ENCODE peak calls at places on chromosomes 11 and 22, in four cellular contexts. D, J, Z and Y are unnamed samples.

GRCh38 chr22:19386248-19386647 is 45.3 kb downstream of the HIRA start:
- DNase-seq in D (no peak), J (no peak), Z (no peak), Y (no peak)

GRCh38 chr11:99531468-99531867 is 510.7 kb downstream of the CNTN5 start:
- DNase-seq in D (no peak), J (no peak), Z (no peak), Y (no peak)

GRCh38 chr11:26849009-26849408 is 127.1 kb upstream of the SLC5A12 start:
- DNase-seq in D (no peak), J (no peak), Z (no peak), Y (no peak)

GRCh38 chr11:134340354-134340964 is 8.7 kb downstream of the GLB1L2 start:
- DNase-seq in D (no peak), J (no peak), Z (no peak), Y (no peak)

GRCh38 chr22:41401781-41402648 is 20.3 kb downstream of the TEF start:
- DNase-seq in D (peak; percentile 90), J (peak; percentile 81), Z (no peak), Y (no peak)

GRCh38 chr11:35584321-35584720 is 33.9 kb upstream of the FJX1 start:
- DNase-seq in D (peak; percentile 83), J (no peak), Z (no peak), Y (no peak)

GRCh38 chr11:27613670-27613950 is 86.6 kb downstream of the BDNF start:
- DNase-seq in D (peak; percentile 15), J (no peak), Z (no peak), Y (no peak)

GRCh38 chr11:11148104-11148509 is 204.9 kb downstream of the CSNK2A3 start:
- DNase-seq in D (peak; percentile 85), J (no peak), Z (no peak), Y (peak; percentile 38)

GRCh38 chr11:124961972-124962609 is 8.1 kb downstream of the CCDC15 start:
- DNase-seq in D (peak; percentile 90), J (peak; percentile 60), Z (peak; percentile 24), Y (peak; percentile 76)

GRCh38 chr11:72328366-72329224 is 84.6 kb upstream of the PHOX2A start:
- DNase-seq in D (peak; percentile 46), J (no peak), Z (no peak), Y (no peak)

GRCh38 chr22:21940521-21940920 is 12.1 kb downstream of the PPM1F start:
- DNase-seq in D (no peak), J (no peak), Z (no peak), Y (no peak)

GRCh38 chr11:72338741-72339140 is 94.8 kb upstream of the PHOX2A start:
- DNase-seq in D (peak; percentile 3), J (no peak), Z (no peak), Y (no peak)

GRCh38 chr11:44140805-44141204 is 45.3 kb downstream of the EXT2 start:
- DNase-seq in D (no peak), J (no peak), Z (no peak), Y (no peak)

GRCh38 chr11:61028135-61028729 is 56.8 kb downstream of the CD6 start:
- DNase-seq in D (no peak), J (no peak), Z (peak; percentile 43), Y (peak; percentile 81)

GRCh38 chr11:61636676-61637075 is 43.5 kb upstream of the DAGLA start:
- DNase-seq in D (no peak), J (no peak), Z (no peak), Y (no peak)

GRCh38 chr11:32033067-32033466 is 57.8 kb upstream of the RCN1 start:
- DNase-seq in D (no peak), J (no peak), Z (no peak), Y (peak; percentile 33)

GRCh38 chr11:123308077-123308476 is 113.0 kb upstream of the CLMP start:
- DNase-seq in D (peak; percentile 68), J (peak; percentile 62), Z (no peak), Y (peak; percentile 38)

GRCh38 chr22:26259510-26259909 is 90.2 kb downstream of the SEZ6L start:
- DNase-seq in D (no peak), J (no peak), Z (peak; percentile 70), Y (peak; percentile 32)

GRCh38 chr22:24953294-24954113 is 988 bp downstream of the KIAA1671 start:
- DNase-seq in D (no peak), J (peak; percentile 76), Z (no peak), Y (no peak)

GRCh38 chr11:71114124-71114851 is 138.1 kb downstream of the SHANK2 start:
- DNase-seq in D (no peak), J (no peak), Z (no peak), Y (peak; percentile 37)

GRCh38 chr11:63667993-63668392 is 3.2 kb downstream of the ATL3 start:
- DNase-seq in D (peak; percentile 96), J (no peak), Z (no peak), Y (no peak)

GRCh38 chr11:2690596-2691354 is 9.0 kb downstream of the KCNQ1OT1 start:
- DNase-seq in D (no peak), J (no peak), Z (no peak), Y (no peak)

GRCh38 chr11:121553806-121554205 is 101.0 kb upstream of the SORL1-AS1 start:
- DNase-seq in D (no peak), J (no peak), Z (no peak), Y (no peak)

GRCh38 chr22:29069476-29069875 is 3.4 kb upstream of the KREMEN1 start:
- DNase-seq in D (no peak), J (no peak), Z (no peak), Y (no peak)

GRCh38 chr22:31630331-31631329 is 31.4 kb downstream of the PISD start:
- DNase-seq in D (peak; percentile 72), J (peak; percentile 93), Z (peak; percentile 93), Y (peak; percentile 90)

GRCh38 chr11:35389112-35389511 is 30.2 kb downstream of the SLC1A2 start:
- DNase-seq in D (no peak), J (no peak), Z (no peak), Y (no peak)

GRCh38 chr22:17303840-17304779 is 65.2 kb upstream of the CECR2 start:
- DNase-seq in D (no peak), J (no peak), Z (peak; percentile 53), Y (peak; percentile 82)

GRCh38 chr22:41762980-41763779 is 37.3 kb upstream of the CCDC134 start:
- DNase-seq in D (peak; percentile 11), J (no peak), Z (peak; percentile 39), Y (peak; percentile 84)

GRCh38 chr22:36383110-36383581 is 4.6 kb downstream of the MYH9 start:
- DNase-seq in D (peak; percentile 77), J (no peak), Z (peak; percentile 29), Y (peak; percentile 95)

GRCh38 chr11:77510095-77510494 is 36.2 kb upstream of the PAK1 start:
- DNase-seq in D (no peak), J (no peak), Z (no peak), Y (no peak)

GRCh38 chr11:77515063-77515462 is 41.2 kb upstream of the PAK1 start:
- DNase-seq in D (no peak), J (peak; percentile 51), Z (no peak), Y (no peak)

GRCh38 chr11:77508031-77508430 is 34.1 kb upstream of the PAK1 start:
- DNase-seq in D (no peak), J (no peak), Z (no peak), Y (no peak)

GRCh38 chr11:77515483-77515882 is 41.6 kb upstream of the PAK1 start:
- DNase-seq in D (no peak), J (no peak), Z (no peak), Y (no peak)

DNA sequence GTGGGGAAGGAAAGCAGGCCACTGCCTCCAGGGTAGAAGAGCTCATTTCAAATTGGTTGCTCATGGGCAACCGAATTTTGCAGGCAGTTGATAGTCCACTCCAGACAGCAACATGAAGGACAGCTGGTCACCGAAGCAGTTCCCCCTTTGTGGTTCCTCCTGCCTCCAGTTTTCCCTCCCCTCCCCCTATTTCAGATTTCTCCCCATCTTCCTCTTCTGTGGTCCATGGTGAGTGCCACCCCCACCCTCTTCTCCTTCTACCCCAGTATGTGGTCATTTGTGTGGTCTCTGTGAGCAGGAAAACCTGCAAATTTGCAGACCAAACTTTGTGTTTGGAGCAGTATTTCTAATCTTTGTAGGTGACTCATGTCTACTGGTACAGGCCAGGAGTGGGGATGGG is 38.2 kb upstream of the PAK1 start:
- DNase-seq in D (no peak), J (no peak), Z (no peak), Y (no peak)
- TF ChIP-seq CTCF in D (no peak), J (no peak), Z (no peak), Y (no peak)

DNA sequence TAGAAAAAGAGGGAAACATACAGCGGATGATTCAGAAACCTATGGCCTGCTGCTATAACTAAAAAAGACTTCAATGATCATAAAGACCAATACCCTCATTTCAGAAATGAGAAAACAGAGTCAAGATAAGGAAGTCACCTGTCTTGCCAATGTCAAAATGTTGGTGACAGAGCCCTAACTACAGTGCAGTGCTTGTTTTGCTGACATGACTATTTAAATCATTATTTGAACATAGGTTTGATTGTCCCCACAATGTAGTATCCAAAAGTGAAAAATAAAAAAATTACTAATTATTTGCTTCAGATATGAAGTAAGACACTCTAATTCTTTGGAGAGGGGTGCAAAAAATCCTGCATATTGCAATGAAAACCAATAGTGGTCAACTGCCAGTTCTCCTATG is 115.7 kb downstream of the SOX6 start:
- DNase-seq in D (no peak), J (no peak), Z (no peak), Y (no peak)
- H3K4me3 ChIP-seq in D (no peak overlapping the region), J (no peak overlapping the region), Z (no peak overlapping the region), Y (no peak overlapping the region)

DNA sequence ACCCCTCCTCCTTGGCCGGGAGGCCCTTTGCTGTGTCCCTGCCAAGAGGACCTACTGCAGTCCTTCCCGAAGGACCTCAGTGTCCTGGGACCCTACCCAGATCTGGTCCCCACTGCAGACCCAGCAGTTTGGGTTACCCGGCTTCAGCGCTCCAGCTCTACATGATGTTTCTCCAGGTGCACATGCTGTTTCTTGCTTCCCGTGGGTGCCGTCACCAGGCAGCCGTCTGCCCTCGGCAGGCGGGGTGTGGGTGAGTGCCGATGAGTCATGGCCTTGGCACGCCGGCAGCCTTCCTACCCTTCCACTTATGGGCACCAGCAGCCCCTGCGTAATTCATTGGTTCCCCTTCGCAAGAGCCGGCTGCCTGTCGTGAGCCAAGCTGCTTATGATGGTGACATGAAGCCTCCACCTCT is 101.8 kb downstream of the BCR start:
- DNase-seq in D (peak; percentile 66), J (no peak), Z (no peak), Y (no peak)
- TF ChIP-seq CTCF in D (no peak), J (no peak), Z (no peak), Y (no peak)

DNA sequence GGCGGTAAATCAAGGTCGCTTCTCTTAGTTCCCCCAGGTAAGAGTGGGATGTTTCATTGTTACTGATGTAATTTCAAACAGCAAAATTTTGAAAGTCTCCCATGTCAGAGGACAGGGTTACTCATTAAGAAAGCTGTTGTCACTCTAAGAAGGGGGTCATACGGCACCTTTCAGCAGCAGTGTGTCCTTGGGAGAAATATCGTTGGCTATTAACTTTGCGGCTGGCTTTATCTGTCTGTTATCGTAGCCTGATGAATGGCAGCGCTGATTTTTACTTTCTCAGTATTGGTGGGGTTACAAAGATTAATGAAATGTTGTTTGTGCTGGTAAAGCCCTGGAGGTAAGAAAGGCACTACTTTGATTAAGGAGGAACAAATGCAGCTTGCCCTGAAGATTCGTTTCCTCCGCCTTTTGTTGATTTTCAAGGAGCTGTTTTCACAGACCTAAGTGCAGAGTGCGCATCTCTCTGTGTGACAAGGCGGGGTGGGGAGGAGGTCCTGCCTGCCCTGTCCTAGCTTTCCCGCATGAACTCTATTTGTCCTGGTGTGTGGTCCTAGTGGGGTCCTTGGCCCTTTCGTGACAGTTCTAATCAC is 27.6 kb upstream of the FBXO3 start:
- DNase-seq in D (no peak), J (peak; percentile 42), Z (no peak), Y (no peak)
- H3K4me3 ChIP-seq in D (peak overlapping the region; percentile 1), J (peak overlapping the region; percentile 52), Z (no peak overlapping the region), Y (no peak overlapping the region)